ENCODE peak calls at places on chromosome 12, in seven cellular contexts. T, X, S, B, M, Z and N are unnamed samples.

GRCh38 chr12:43806737-43807072 is 588 bp upstream of the TWF1 start:
- DNase-seq in T (no peak), X (no peak), S (no peak), B (peak; percentile 2), M (no peak), Z (no peak), N (no peak)

GRCh38 chr12:91877461-91878230 is 268.0 kb downstream of the BTG1 start:
- DNase-seq in T (no peak), X (no peak), S (no peak), B (no peak), M (no peak), Z (no peak), N (no peak)

GRCh38 chr12:114209852-114210251 is 196.1 kb downstream of the TBX5 start:
- DNase-seq in T (no peak), X (no peak), S (no peak), B (no peak), M (no peak), Z (no peak), N (no peak)

GRCh38 chr12:66713984-66714383 is 35.1 kb upstream of the GRIP1 start:
- DNase-seq in T (no peak), X (no peak), S (no peak), B (no peak), M (no peak), Z (no peak), N (no peak)

GRCh38 chr12:106994579-106995220 is 7.8 kb upstream of the MTERF2 start:
- DNase-seq in T (no peak), X (peak; percentile 74), S (no peak), B (peak; percentile 56), M (peak; percentile 45), Z (no peak), N (no peak)

GRCh38 chr12:16454481-16454880 is 107.0 kb downstream of the MGST1 start:
- DNase-seq in T (no peak), X (peak; percentile 51), S (no peak), B (peak; percentile 26), M (no peak), Z (no peak), N (no peak)

GRCh38 chr12:63151898-63152700 is 1.1 kb upstream of the AVPR1A start:
- DNase-seq in T (peak; percentile 20), X (peak; percentile 24), S (no peak), B (peak; percentile 16), M (peak; percentile 3), Z (peak; percentile 80), N (no peak)

GRCh38 chr12:54407183-54407905 is 11.7 kb downstream of the ITGA5 start:
- DNase-seq in T (no peak), X (no peak), S (no peak), B (no peak), M (no peak), Z (no peak), N (no peak)

GRCh38 chr12:57397441-57397840 is 33.4 kb downstream of the R3HDM2 start:
- DNase-seq in T (no peak), X (no peak), S (no peak), B (no peak), M (no peak), Z (no peak), N (no peak)

GRCh38 chr12:46516933-46517578 is 144.5 kb upstream of the SLC38A2 start:
- DNase-seq in T (no peak), X (no peak), S (no peak), B (no peak), M (no peak), Z (no peak), N (no peak)

GRCh38 chr12:120698677-120699076 is 11.6 kb upstream of the UNC119B start:
- DNase-seq in T (no peak), X (no peak), S (no peak), B (no peak), M (no peak), Z (no peak), N (no peak)

GRCh38 chr12:14614704-14615121 is 47.0 kb upstream of the PLBD1 start:
- DNase-seq in T (no peak), X (no peak), S (no peak), B (no peak), M (no peak), Z (no peak), N (no peak)

GRCh38 chr12:61037792-61038191 is 1222.4 kb upstream of the USP15 start:
- DNase-seq in T (no peak), X (no peak), S (no peak), B (no peak), M (no peak), Z (no peak), N (no peak)

GRCh38 chr12:64780531-64781373 is 21.5 kb upstream of the GNS start:
- DNase-seq in T (peak; percentile 45), X (no peak), S (no peak), B (no peak), M (no peak), Z (no peak), N (peak; percentile 18)

GRCh38 chr12:48002773-48003218 is 1.5 kb downstream of the COL2A1 start:
- DNase-seq in T (no peak), X (peak; percentile 31), S (no peak), B (peak; percentile 19), M (no peak), Z (no peak), N (no peak)

GRCh38 chr12:110923192-110923591 is 2.8 kb upstream of the MYL2 start:
- DNase-seq in T (no peak), X (no peak), S (no peak), B (no peak), M (no peak), Z (no peak), N (no peak)

GRCh38 chr12:11686135-11686534 is 36.7 kb downstream of the ETV6 start:
- DNase-seq in T (no peak), X (no peak), S (no peak), B (no peak), M (no peak), Z (no peak), N (no peak)

GRCh38 chr12:12992418-12993175 is 7.5 kb downstream of the HEBP1 start:
- DNase-seq in T (no peak), X (peak; percentile 98), S (no peak), B (peak; percentile 85), M (peak; percentile 93), Z (no peak), N (no peak)

GRCh38 chr12:111578971-111579340 is 20.2 kb downstream of the ATXN2 start:
- DNase-seq in T (no peak), X (no peak), S (no peak), B (no peak), M (no peak), Z (no peak), N (no peak)

GRCh38 chr12:53751336-53752191 is at the start of gene CISTR:
- DNase-seq in T (no peak), X (no peak), S (no peak), B (no peak), M (no peak), Z (no peak), N (peak; percentile 19)

GRCh38 chr12:29552324-29552927 is 54.9 kb upstream of the OVCH1 start:
- DNase-seq in T (peak; percentile 62), X (peak; percentile 61), S (peak; percentile 47), B (peak; percentile 20), M (peak; percentile 18), Z (peak; percentile 81), N (peak; percentile 50)

GRCh38 chr12:102528111-102528510 is 47.7 kb upstream of the IGF1 start:
- DNase-seq in T (no peak), X (peak; percentile 54), S (no peak), B (peak; percentile 25), M (no peak), Z (no peak), N (no peak)

GRCh38 chr12:52789637-52790426 is 6.1 kb downstream of the KRT3 start:
- DNase-seq in T (no peak), X (no peak), S (no peak), B (no peak), M (no peak), Z (no peak), N (no peak)

GRCh38 chr12:49019435-49020317 is 1.1 kb upstream of the PRKAG1 start:
- DNase-seq in T (no peak), X (peak; percentile 23), S (no peak), B (no peak), M (no peak), Z (no peak), N (no peak)

GRCh38 chr12:2180737-2181082 is 127.9 kb downstream of the CACNA1C start:
- DNase-seq in T (peak; percentile 35), X (no peak), S (no peak), B (no peak), M (no peak), Z (no peak), N (no peak)

GRCh38 chr12:133063556-133063955 is 17.2 kb upstream of the ZNF140 start:
- DNase-seq in T (no peak), X (no peak), S (no peak), B (no peak), M (no peak), Z (no peak), N (no peak)
- H3K9me3 ChIP-seq in T (peaks cover 100% of the 10 kb centered on the region), X (peaks cover 82% of the 10 kb centered on the region), S (peaks cover 86% of the 10 kb centered on the region), B (peaks cover 75% of the 10 kb centered on the region), M (peaks cover 52% of the 10 kb centered on the region), Z (peaks cover 95% of the 10 kb centered on the region), N (peaks cover 60% of the 10 kb centered on the region)

GRCh38 chr12:133217219-133217618 is 18.5 kb downstream of the ANHX start:
- DNase-seq in T (no peak), X (no peak), S (no peak), B (no peak), M (no peak), Z (no peak), N (no peak)
- H3K9me3 ChIP-seq in T (peaks cover 96% of the 10 kb centered on the region), X (peaks cover 76% of the 10 kb centered on the region), S (peaks cover 12% of the 10 kb centered on the region), B (peaks cover 35% of the 10 kb centered on the region), M (peaks cover 88% of the 10 kb centered on the region), Z (peaks cover 55% of the 10 kb centered on the region), N (peaks cover 18% of the 10 kb centered on the region)

GRCh38 chr12:127327986-127328385 is 939.0 kb upstream of the TMEM132C start:
- DNase-seq in T (no peak), X (no peak), S (no peak), B (no peak), M (no peak), Z (no peak), N (no peak)
- H3K9me3 ChIP-seq in T (no peaks in the 10 kb centered on the region), X (peaks cover 8% of the 10 kb centered on the region), S (no peaks in the 10 kb centered on the region), B (no peaks in the 10 kb centered on the region), M (no peaks in the 10 kb centered on the region), Z (no peaks in the 10 kb centered on the region), N (no peaks in the 10 kb centered on the region)

GRCh38 chr12:31950088-31950487 is 9.1 kb upstream of the RESF1 start:
- DNase-seq in T (no peak), X (no peak), S (no peak), B (no peak), M (no peak), Z (no peak), N (no peak)
- H3K9me3 ChIP-seq in T (peaks cover 14% of the 10 kb centered on the region), X (no peaks in the 10 kb centered on the region), S (no peaks in the 10 kb centered on the region), B (no peaks in the 10 kb centered on the region), M (no peaks in the 10 kb centered on the region), Z (peaks cover 50% of the 10 kb centered on the region), N (no peaks in the 10 kb centered on the region)

DNA sequence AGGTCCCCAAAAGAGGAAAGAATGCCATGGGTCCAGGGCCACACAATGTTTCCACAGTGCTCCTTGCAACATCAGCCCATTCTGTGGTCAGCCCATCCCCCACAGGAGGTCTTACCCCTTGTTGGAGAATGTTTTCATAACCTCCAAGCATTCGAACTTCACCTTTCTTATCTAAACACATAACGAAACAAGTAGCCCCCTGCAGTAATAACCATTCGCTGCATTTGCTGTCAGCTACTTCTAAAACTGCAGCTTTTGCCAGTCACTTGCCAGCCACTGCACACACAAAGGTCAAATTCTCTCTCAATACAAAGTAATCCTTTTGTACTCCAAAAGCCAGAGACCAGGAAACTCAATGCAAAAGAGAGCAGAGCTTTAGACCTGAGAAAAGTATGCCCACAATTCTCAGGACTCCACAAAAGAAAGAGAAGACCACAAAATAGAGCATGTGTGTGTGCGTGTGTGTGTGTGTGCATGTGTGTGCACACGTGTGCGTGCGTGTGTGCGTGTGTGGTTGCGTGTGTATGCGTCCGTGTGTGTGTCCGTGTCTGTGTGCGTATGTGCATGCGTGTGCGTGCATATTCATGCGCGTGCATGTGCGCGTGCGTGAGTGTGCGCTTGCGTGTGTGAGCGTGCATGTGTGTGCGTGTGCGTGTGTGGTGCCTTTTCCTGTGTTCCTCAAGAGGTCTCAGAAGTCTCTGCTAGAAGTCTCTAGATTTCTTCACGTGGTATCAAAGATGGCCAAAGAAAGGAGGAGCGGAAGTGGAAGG is 31.7 kb upstream of the NINJ2 start:
- DNase-seq in T (no peak), X (no peak), S (no peak), B (no peak), M (no peak), Z (no peak), N (no peak)
- H3K9me3 ChIP-seq in T (peaks cover 23% of the 10 kb centered on the region), X (peaks cover 14% of the 10 kb centered on the region), S (no peaks in the 10 kb centered on the region), B (peaks cover 9% of the 10 kb centered on the region), M (peaks cover 14% of the 10 kb centered on the region), Z (peaks cover 68% of the 10 kb centered on the region), N (no peaks in the 10 kb centered on the region)